ENCODE peak calls at places on chromosomes 16 and 17, in ten cellular contexts. G is stimulated activated CD4-positive, alpha-beta T cell treated with anti-CD3 and anti-CD28 coated beads, TNF-alpha, amount 100 ng/mL, for 1 hour; I is amygdala; H is GM04504; E is kidney tubule cell; R is DMS153; L is NB4; M is M059J; B is psoas muscle; S is left cardiac atrium. F is an unnamed sample.

GRCh38 chr17:75672011-75672410 is 4.9 kb downstream of the SAP30BP start:
- DNase-seq in G (no peak), I (no peak), H (no peak), E (no peak), R (no peak), L (no peak), M (no peak), B (no peak), S (no peak), F (no peak)

GRCh38 chr17:7403043-7403901 is 625 bp downstream of the TMEM256 start:
- DNase-seq in G (no peak), I (no peak), H (no peak), E (peak; percentile 23), R (no peak), L (peak; percentile 69), M (peak; percentile 76), B (peak; percentile 83), S (peak; percentile 73), F (no peak)

GRCh38 chr16:11016993-11017392 is 72.6 kb downstream of the CLEC16A start:
- DNase-seq in G (no peak), I (peak; percentile 11), H (no peak), E (peak; percentile 50), R (no peak), L (no peak), M (peak; percentile 80), B (peak; percentile 84), S (peak; percentile 69), F (no peak)

GRCh38 chr17:13429201-13429600 is 172.5 kb downstream of the HS3ST3A1 start:
- DNase-seq in G (no peak), I (no peak), H (peak; percentile 89), E (peak; percentile 32), R (no peak), L (no peak), M (peak; percentile 90), B (no peak), S (no peak), F (no peak)

GRCh38 chr17:78844301-78845005 is 3.8 kb upstream of the USP36 start:
- DNase-seq in G (no peak), I (peak; percentile 24), H (no peak), E (peak; percentile 50), R (no peak), L (no peak), M (peak; percentile 27), B (peak; percentile 26), S (no peak), F (no peak)

GRCh38 chr16:72013389-72013788 is 4.8 kb downstream of the DHODH start:
- DNase-seq in G (no peak), I (no peak), H (no peak), E (peak; percentile 81), R (no peak), L (peak; percentile 60), M (peak; percentile 69), B (peak; percentile 63), S (peak; percentile 68), F (no peak)

GRCh38 chr17:2721603-2722002 is 10.0 kb upstream of the CLUH start:
- DNase-seq in G (no peak), I (no peak), H (no peak), E (no peak), R (no peak), L (no peak), M (no peak), B (no peak), S (no peak), F (no peak)

GRCh38 chr17:46851029-46851741 is at the start of gene WNT9B:
- DNase-seq in G (no peak), I (no peak), H (no peak), E (no peak), R (no peak), L (no peak), M (no peak), B (no peak), S (peak; percentile 54), F (no peak)

GRCh38 chr16:7016986-7017385 is 315.7 kb upstream of the RBFOX1 start:
- DNase-seq in G (no peak), I (no peak), H (no peak), E (no peak), R (no peak), L (no peak), M (no peak), B (no peak), S (no peak), F (no peak)

GRCh38 chr16:22721497-22722100 is 92.4 kb upstream of the HS3ST2 start:
- DNase-seq in G (no peak), I (no peak), H (peak; percentile 1), E (no peak), R (peak; percentile 82), L (no peak), M (no peak), B (no peak), S (no peak), F (no peak)

GRCh38 chr16:68696514-68696913 is 40.6 kb upstream of the CDH1 start:
- DNase-seq in G (no peak), I (no peak), H (no peak), E (no peak), R (peak; percentile 37), L (no peak), M (no peak), B (no peak), S (no peak), F (no peak)

GRCh38 chr17:60905709-60906108 is 228.1 kb downstream of the BCAS3 start:
- DNase-seq in G (no peak), I (no peak), H (no peak), E (no peak), R (no peak), L (no peak), M (no peak), B (no peak), S (no peak), F (no peak)

GRCh38 chr16:1331712-1332617 is 1.5 kb upstream of the BAIAP3 start:
- DNase-seq in G (no peak), I (peak; percentile 4), H (no peak), E (peak; percentile 87), R (peak; percentile 91), L (peak; percentile 61), M (peak; percentile 91), B (peak; percentile 80), S (peak; percentile 62), F (no peak)

GRCh38 chr16:48963901-48964615 is 317.6 kb downstream of the CBLN1 start:
- DNase-seq in G (no peak), I (no peak), H (peak; percentile 79), E (peak; percentile 93), R (no peak), L (no peak), M (peak; percentile 99), B (no peak), S (no peak), F (no peak)

GRCh38 chr16:47887496-47887895 is 268.3 kb downstream of the ABCC12 start:
- DNase-seq in G (no peak), I (no peak), H (no peak), E (peak; percentile 83), R (no peak), L (no peak), M (peak; percentile 98), B (no peak), S (no peak), F (no peak)

GRCh38 chr16:58608601-58609136 is 21.0 kb downstream of the CNOT1 start:
- DNase-seq in G (no peak), I (no peak), H (no peak), E (no peak), R (no peak), L (no peak), M (no peak), B (no peak), S (no peak), F (no peak)

GRCh38 chr17:76547183-76547641 is 7.4 kb downstream of the PRCD start:
- DNase-seq in G (no peak), I (peak; percentile 54), H (no peak), E (peak; percentile 73), R (peak; percentile 32), L (peak; percentile 81), M (peak; percentile 82), B (no peak), S (peak; percentile 72), F (no peak)

GRCh38 chr16:1474047-1474446 is 781 bp downstream of the CLCN7 start:
- DNase-seq in G (no peak), I (no peak), H (no peak), E (peak; percentile 50), R (no peak), L (peak; percentile 39), M (no peak), B (no peak), S (no peak), F (no peak)

GRCh38 chr16:66264311-66265105 is 102.0 kb upstream of the CDH5 start:
- DNase-seq in G (no peak), I (no peak), H (no peak), E (no peak), R (no peak), L (no peak), M (no peak), B (no peak), S (no peak), F (no peak)

GRCh38 chr16:457732-458400 is 32.4 kb downstream of the RAB11FIP3 start:
- DNase-seq in G (no peak), I (peak; percentile 53), H (no peak), E (peak; percentile 72), R (no peak), L (no peak), M (no peak), B (no peak), S (peak; percentile 36), F (peak; percentile 63)

GRCh38 chr17:43660262-43660661 is 1.5 kb downstream of the MEOX1 start:
- DNase-seq in G (no peak), I (no peak), H (no peak), E (no peak), R (no peak), L (no peak), M (no peak), B (peak; percentile 46), S (no peak), F (no peak)

GRCh38 chr16:12016166-12016947 is 39.8 kb downstream of the SNX29 start:
- DNase-seq in G (no peak), I (no peak), H (no peak), E (peak; percentile 28), R (no peak), L (no peak), M (peak; percentile 32), B (no peak), S (no peak), F (no peak)

GRCh38 chr17:2683912-2684311 is 27.7 kb downstream of the CLUH start:
- DNase-seq in G (no peak), I (no peak), H (no peak), E (no peak), R (no peak), L (no peak), M (no peak), B (no peak), S (no peak), F (no peak)

GRCh38 chr16:1929105-1929504 is 10.9 kb upstream of the HS3ST6 start:
- DNase-seq in G (no peak), I (no peak), H (no peak), E (peak; percentile 30), R (peak; percentile 34), L (peak; percentile 47), M (peak; percentile 34), B (no peak), S (no peak), F (no peak)

GRCh38 chr16:78240459-78241222 is 141.2 kb downstream of the WWOX start:
- DNase-seq in G (no peak), I (no peak), H (no peak), E (peak; percentile 81), R (no peak), L (no peak), M (no peak), B (no peak), S (no peak), F (no peak)

GRCh38 chr16:89359296-89360147 is 130.8 kb downstream of the ANKRD11 start:
- DNase-seq in G (no peak), I (no peak), H (no peak), E (no peak), R (no peak), L (no peak), M (no peak), B (peak; percentile 54), S (no peak), F (no peak)

GRCh38 chr16:66273644-66274334 is 92.7 kb upstream of the CDH5 start:
- DNase-seq in G (no peak), I (no peak), H (no peak), E (peak; percentile 34), R (no peak), L (peak; percentile 35), M (peak; percentile 71), B (no peak), S (no peak), F (no peak)

GRCh38 chr17:13589658-13590057 is 12.1 kb downstream of the HS3ST3A1 start:
- DNase-seq in G (no peak), I (no peak), H (no peak), E (no peak), R (no peak), L (no peak), M (no peak), B (no peak), S (no peak), F (no peak)

F was measured in posterior cingulate gyrus.